ENCODE peak calls at places on chromosomes 13 and 19, in five cellular contexts. V is fibroblast of lung; Q is stimulated activated CD4-positive, alpha-beta T cell treated with anti-CD3 and anti-CD28 coated beads, TNF-alpha, amount 100 ng/mL, for 48 hours; F is RPMI8226; L is Right ventricle myocardium superior. H is an unnamed sample.

GRCh38 chr13:31214379-31214778 is 14.6 kb downstream of the B3GLCT start:
- DNase-seq in V (no peak), Q (no peak), F (no peak), L (no peak), H (no peak)

GRCh38 chr13:40613192-40613818 is 53.1 kb downstream of the FOXO1 start:
- DNase-seq in V (no peak), Q (peak), F (no peak), L (no peak), H (no peak)

GRCh38 chr13:73288596-73288995 is 229.8 kb downstream of the KLF5 start:
- DNase-seq in V (no peak), Q (no peak), F (no peak), L (no peak), H (no peak)

GRCh38 chr19:3548594-3548993 is 8.8 kb downstream of the MFSD12 start:
- DNase-seq in V (no peak), Q (no peak), F (no peak), L (no peak), H (no peak)

GRCh38 chr13:51542358-51542972 is 41.8 kb upstream of the WDFY2 start:
- DNase-seq in V (peak), Q (no peak), F (no peak), L (no peak), H (no peak)

GRCh38 chr19:45470147-45471081 is 2.6 kb downstream of the FOSB start:
- DNase-seq in V (no peak), Q (no peak), F (no peak), L (no peak), H (peak)

GRCh38 chr19:35249146-35249847 is 495 bp downstream of the LSR start:
- DNase-seq in V (no peak), Q (no peak), F (no peak), L (no peak), H (no peak)

GRCh38 chr19:38081547-38082255 is 142.3 kb downstream of the DPF1 start:
- DNase-seq in V (no peak), Q (no peak), F (no peak), L (no peak), H (no peak)

GRCh38 chr13:112741835-112742570 is 52.2 kb downstream of the ATP11A start:
- DNase-seq in V (no peak), Q (no peak), F (no peak), L (no peak), H (no peak)

GRCh38 chr13:102286326-102286725 is 115.5 kb downstream of the FGF14 start:
- DNase-seq in V (peak), Q (no peak), F (no peak), L (no peak), H (peak)

GRCh38 chr13:100262404-100262803 is 173.5 kb downstream of the PCCA start:
- DNase-seq in V (no peak), Q (no peak), F (no peak), L (no peak), H (no peak)

GRCh38 chr19:558770-559439 is 13.5 kb upstream of the BSG start:
- DNase-seq in V (peak), Q (no peak), F (no peak), L (peak), H (no peak)

GRCh38 chr13:36819811-36820140 is 754 bp downstream of the RFXAP start:
- DNase-seq in V (peak), Q (peak), F (peak), L (no peak), H (peak)

GRCh38 chr19:11971045-11971444 is 6.2 kb downstream of the ZNF763 start:
- DNase-seq in V (no peak), Q (no peak), F (no peak), L (no peak), H (no peak)

GRCh38 chr19:1649706-1650626 is 2.4 kb downstream of the TCF3 start:
- DNase-seq in V (no peak), Q (no peak), F (no peak), L (no peak), H (peak)

GRCh38 chr19:29267701-29268100 is 54.8 kb upstream of the UQCRFS1 start:
- DNase-seq in V (no peak), Q (no peak), F (no peak), L (no peak), H (no peak)

GRCh38 chr13:88000239-88000638 is 329.1 kb downstream of the SLITRK5 start:
- DNase-seq in V (no peak), Q (no peak), F (no peak), L (no peak), H (no peak)

GRCh38 chr13:46728777-46729176 is 68.2 kb downstream of the ESD start:
- DNase-seq in V (peak), Q (no peak), F (peak), L (no peak), H (no peak)

GRCh38 chr13:102484329-102484728 is 82.5 kb upstream of the FGF14 start:
- DNase-seq in V (peak), Q (no peak), F (no peak), L (no peak), H (no peak)

GRCh38 chr19:40709817-40710216 is 6.9 kb downstream of the COQ8B start:
- DNase-seq in V (no peak), Q (no peak), F (no peak), L (no peak), H (no peak)

GRCh38 chr19:387777-388176 is 21.2 kb downstream of the C2CD4C start:
- DNase-seq in V (no peak), Q (no peak), F (no peak), L (no peak), H (no peak)

GRCh38 chr13:98350746-98351330 is 173.8 kb upstream of the RNF113B start:
- DNase-seq in V (no peak), Q (no peak), F (no peak), L (no peak), H (no peak)